ENCODE peak calls at places on chromosomes 3 and 15, in seven cellular contexts. U is GM23248, V is hepatocyte, T is fibroblast of lung, Q is A673, M is astrocyte, L is neural progenitor cell. P is an unnamed sample.

GRCh38 chr15:37035349-37035748 is 65.0 kb downstream of the MEIS2 start:
- DNase-seq in U (peak), Q (no peak), M (peak), L (no peak), T (peak), V (no peak), P (no peak)

GRCh38 chr3:185688808-185689207 is 102.7 kb downstream of the SENP2 start:
- DNase-seq in V (peak), L (no peak), U (peak), T (peak), Q (peak), M (peak), P (peak)

GRCh38 chr3:143786229-143787199 is 61.8 kb downstream of the SLC9A9 start:
- DNase-seq in V (no peak), Q (no peak), M (peak), T (peak), L (no peak), U (peak), P (no peak)

GRCh38 chr15:78407889-78408640 is 30.0 kb upstream of the IREB2 start:
- DNase-seq in V (no peak), U (no peak), Q (no peak), M (no peak), T (no peak), L (no peak), P (peak)

GRCh38 chr3:71721721-71722157 is 3.5 kb downstream of the EIF4E3 start:
- DNase-seq in L (no peak), V (no peak), T (no peak), Q (no peak), U (no peak), M (no peak), P (no peak)

GRCh38 chr15:67076147-67076843 is 10.9 kb downstream of the SMAD3 start:
- DNase-seq in U (peak), V (no peak), M (peak), L (no peak), Q (no peak), T (peak), P (peak)

GRCh38 chr3:5187920-5188418 is 462 bp downstream of the EDEM1 start:
- DNase-seq in V (peak), U (peak), Q (peak), T (peak), L (peak), M (no peak), P (peak)

GRCh38 chr3:100002599-100003350 is 111.5 kb downstream of the FILIP1L start:
- DNase-seq in V (peak), M (peak), Q (no peak), L (no peak), U (peak), T (peak), P (peak)

GRCh38 chr3:32401141-32401540 is 9.5 kb downstream of the CMTM7 start:
- DNase-seq in T (no peak), U (no peak), V (no peak), M (no peak), L (peak), Q (no peak), P (peak)

GRCh38 chr3:171565671-171566070 is 105.5 kb upstream of the TNIK start:
- DNase-seq in T (peak), L (no peak), U (peak), Q (no peak), V (no peak), M (no peak), P (no peak)

GRCh38 chr3:149198611-149199010 is 23.0 kb downstream of the CP start:
- DNase-seq in M (peak), L (peak), Q (no peak), U (peak), T (peak), V (no peak), P (no peak)

GRCh38 chr15:57224664-57225063 is 151.6 kb upstream of the CGNL1 start:
- DNase-seq in Q (no peak), L (no peak), V (no peak), T (peak), M (peak), U (peak), P (peak)

GRCh38 chr3:151800449-151800848 is 13.5 kb upstream of the AADAC start:
- DNase-seq in L (peak), Q (peak), U (no peak), V (no peak), M (no peak), T (no peak), P (no peak)

GRCh38 chr3:195849322-195850074 is 37.8 kb upstream of the MUC4 start:
- DNase-seq in V (no peak), L (no peak), U (no peak), T (no peak), M (no peak), Q (no peak), P (no peak)

GRCh38 chr15:40926659-40927496 is 2.3 kb upstream of the DLL4 start:
- DNase-seq in T (no peak), V (no peak), L (no peak), Q (no peak), M (no peak), U (no peak), P (no peak)
- TF ChIP-seq EZH2 in T (peak), V (peak), L (peak), Q (no peak), M (peak), U (peak), P (no peak)

GRCh38 chr15:90564109-90564508 is 34.4 kb downstream of the CRTC3 start:
- DNase-seq in Q (no peak), M (no peak), U (no peak), V (no peak), T (no peak), L (no peak), P (no peak)
- H3K4me3 ChIP-seq in Q (no peak), M (no peak), U (no peak), V (no peak), T (no peak), L (no peak), P (no peak)

DNA sequence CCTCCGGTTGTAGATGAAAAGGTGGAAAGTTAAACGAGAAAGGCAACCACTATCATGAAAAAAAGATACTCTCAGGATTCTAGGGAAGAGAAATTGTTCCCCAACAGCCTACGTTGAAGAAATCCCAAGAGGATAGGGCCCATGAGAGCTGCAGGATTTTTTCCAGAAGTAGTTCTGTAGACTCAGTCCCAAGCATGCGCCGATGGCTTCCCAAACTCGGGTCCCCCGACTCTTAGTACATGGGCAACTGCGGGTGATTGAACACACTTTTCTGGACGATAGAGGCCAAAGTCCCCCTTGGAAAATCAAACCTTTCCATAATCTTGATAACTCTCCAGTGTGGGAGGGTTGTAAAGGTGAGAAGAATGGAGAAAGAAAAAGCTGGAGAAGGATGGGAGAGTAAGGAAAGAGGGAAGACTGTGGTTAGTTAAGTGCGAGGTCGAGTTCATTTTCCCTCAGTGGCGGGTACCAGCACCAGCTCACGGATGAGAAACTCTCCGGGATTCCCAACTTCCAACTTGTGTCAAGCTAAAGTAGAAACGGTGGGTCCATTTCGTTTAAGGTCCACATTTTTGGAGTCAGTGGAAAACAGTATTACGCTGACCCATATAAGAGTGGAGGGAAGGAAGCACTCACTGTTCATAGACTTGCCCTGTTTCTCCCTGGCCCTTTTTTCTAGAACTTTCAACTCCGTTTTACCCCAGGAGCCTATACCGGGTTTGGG is 14.6 kb downstream of the ZIC1 start:
- DNase-seq in Q (no peak), T (no peak), L (peak), V (no peak), U (no peak), M (no peak), P (no peak)
- TF ChIP-seq EZH2 in Q (peak), T (peak), L (peak), V (no peak), U (no peak), M (peak), P (peak)

GRCh38 chr3:127814325-127814781 is 8.0 kb downstream of the MGLL start:
- DNase-seq in Q (no peak), L (no peak), U (no peak), V (no peak), M (no peak), T (no peak), P (no peak)

GRCh38 chr3:127815001-127815400 is 7.3 kb downstream of the MGLL start:
- DNase-seq in U (no peak), T (no peak), V (no peak), L (no peak), M (no peak), Q (no peak), P (no peak)

GRCh38 chr3:127816783-127817182 is 5.5 kb downstream of the MGLL start:
- DNase-seq in U (no peak), M (no peak), L (no peak), Q (no peak), V (no peak), T (no peak), P (no peak)

GRCh38 chr3:127817331-127817821 is 4.9 kb downstream of the MGLL start:
- DNase-seq in U (peak), V (peak), L (no peak), Q (no peak), M (peak), T (peak), P (peak)

GRCh38 chr3:127815641-127816605 is 6.4 kb downstream of the MGLL start:
- DNase-seq in V (peak), M (no peak), L (no peak), Q (no peak), U (no peak), T (no peak), P (no peak)
- H3K4me3 ChIP-seq in V (no peak), M (no peak), L (no peak), Q (no peak), U (no peak), T (no peak), P (no peak)

GRCh38 chr3:45097296-45097883 is 48.8 kb downstream of the CDCP1 start:
- DNase-seq in T (no peak), M (no peak), L (no peak), U (no peak), Q (no peak), V (no peak), P (no peak)

GRCh38 chr3:45095916-45096526 is 50.2 kb downstream of the CDCP1 start:
- DNase-seq in T (no peak), Q (peak), V (no peak), M (no peak), U (no peak), L (no peak), P (no peak)

GRCh38 chr3:45100998-45101407 is 45.2 kb downstream of the CDCP1 start:
- DNase-seq in M (no peak), T (peak), V (peak), U (peak), Q (peak), L (no peak), P (no peak)

GRCh38 chr3:45103334-45103733 is 42.8 kb downstream of the CDCP1 start:
- DNase-seq in Q (no peak), V (no peak), T (no peak), U (no peak), L (no peak), M (no peak), P (no peak)

DNA sequence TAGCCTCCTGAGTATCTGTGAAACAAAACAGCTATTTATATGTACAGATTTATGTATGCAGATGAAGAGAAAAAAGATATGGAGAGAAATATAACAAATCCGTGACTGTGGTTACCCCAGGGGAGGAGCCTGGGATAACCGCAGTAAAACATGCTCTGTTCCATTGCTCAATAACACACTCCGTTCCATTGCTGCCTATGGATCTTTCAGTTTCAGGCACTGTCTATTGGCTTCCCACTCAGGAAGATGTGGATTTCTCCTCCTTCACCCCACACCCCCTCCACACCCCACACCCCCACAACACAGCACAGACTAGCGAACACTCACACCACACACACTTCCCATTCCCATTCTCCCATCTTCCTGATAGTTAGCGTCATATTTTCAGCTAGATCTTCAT is 47.9 kb downstream of the CDCP1 start:
- DNase-seq in U (no peak), M (no peak), T (no peak), V (no peak), L (no peak), Q (no peak), P (no peak)
- TF ChIP-seq EZH2 in U (no peak), M (no peak), T (no peak), V (no peak), L (no peak), Q (no peak), P (no peak)

GRCh38 chr15:38817427-38818155 is 253.0 kb upstream of the RASGRP1 start:
- DNase-seq in L (peak), U (peak), Q (peak), M (peak), V (peak), T (peak), P (peak)
- H3K4me3 ChIP-seq in L (no peak), U (no peak), Q (no peak), M (no peak), V (no peak), T (no peak), P (no peak)

GRCh38 chr3:43998374-43998840 is 243.3 kb upstream of the TOPAZ1 start:
- DNase-seq in T (no peak), Q (peak), M (no peak), U (peak), V (peak), L (peak), P (no peak)
- TF ChIP-seq EZH2 in T (no peak), Q (no peak), M (peak), U (peak), V (peak), L (peak), P (no peak)

DNA sequence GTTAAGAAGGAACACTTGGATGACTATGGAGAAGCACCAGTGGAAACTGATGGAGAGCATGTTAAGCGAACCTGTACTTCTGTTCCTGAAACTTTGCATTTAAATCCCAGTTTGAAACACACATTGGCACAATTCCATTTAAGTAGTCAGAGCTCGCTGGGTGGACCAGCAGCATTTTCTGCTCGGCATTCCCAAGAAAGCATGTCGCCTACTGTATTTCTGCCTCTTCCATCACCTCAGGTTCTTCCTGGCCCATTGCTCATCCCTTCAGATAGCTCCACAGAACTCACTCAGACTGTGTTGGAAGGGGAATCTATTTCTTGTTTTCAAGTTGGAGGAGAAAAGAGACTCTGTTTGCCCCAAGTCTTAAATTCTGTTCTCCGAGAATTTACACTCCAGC is 3.0 kb downstream of the SKIL start:
- DNase-seq in M (no peak), L (no peak), V (no peak), Q (no peak), T (peak), U (no peak), P (no peak)
- H3K4me3 ChIP-seq in M (peak), L (no peak), V (peak), Q (no peak), T (peak), U (no peak), P (no peak)

P was measured in mammary epithelial cell.